ENCODE peak calls at places on chromosomes 4 and X, in five cellular contexts. K is fibroblast of mammary gland, L is GM23338, Y is AG10803, O is testis. G is an unnamed sample.
A peak's percentile ranks its signal among the peaks of the same experiment; 100 is the strongest.

GRCh38 chrX:15493118-15494082 is at the start of gene PIR:
- DNase-seq in K (peak; percentile 80), L (peak; percentile 90), Y (peak; percentile 62), O (peak; percentile 90), G (peak; percentile 89)

GRCh38 chr4:26227827-26228226 is 93.0 kb upstream of the RBPJ start:
- DNase-seq in K (no peak), L (no peak), Y (no peak), O (no peak), G (no peak)

GRCh38 chr4:108060164-108060563 is 70.5 kb downstream of the HADH start:
- DNase-seq in K (peak; percentile 64), L (peak; percentile 64), Y (peak; percentile 47), O (peak; percentile 51), G (peak; percentile 35)

GRCh38 chrX:331772-332495 is 13.3 kb upstream of the GTPBP6 start:
- DNase-seq in K (no peak), L (no peak), Y (no peak), O (no peak), G (no peak)

GRCh38 chr4:16858275-16858752 is 40.1 kb downstream of the LDB2 start:
- DNase-seq in K (peak; percentile 58), L (peak; percentile 52), Y (no peak), O (no peak), G (no peak)

GRCh38 chr4:25098964-25099843 is 61.0 kb downstream of the SEPSECS start:
- DNase-seq in K (peak; percentile 83), L (no peak), Y (peak; percentile 43), O (peak; percentile 96), G (peak; percentile 52)

GRCh38 chrX:137171626-137172025 is 137.8 kb upstream of the GPR101 start:
- DNase-seq in K (no peak), L (no peak), Y (no peak), O (no peak), G (no peak)

GRCh38 chrX:48468693-48469691 is 1.1 kb downstream of the SLC38A5 start:
- DNase-seq in K (no peak), L (peak; percentile 65), Y (no peak), O (no peak), G (no peak)

GRCh38 chr4:3243066-3243775 is 5.7 kb upstream of the MSANTD1 start:
- DNase-seq in K (no peak), L (peak; percentile 19), Y (no peak), O (no peak), G (no peak)

GRCh38 chr4:158282252-158282651 is 72.0 kb downstream of the TMEM144 start:
- DNase-seq in K (peak; percentile 43), L (no peak), Y (peak; percentile 36), O (no peak), G (no peak)

GRCh38 chrX:82556588-82556987 is 951.5 kb upstream of the POU3F4 start:
- DNase-seq in K (no peak), L (peak; percentile 9), Y (no peak), O (no peak), G (no peak)

GRCh38 chr4:119026662-119027444 is 108.8 kb upstream of the MYOZ2 start:
- DNase-seq in K (peak; percentile 56), L (peak; percentile 19), Y (peak; percentile 69), O (no peak), G (no peak)

GRCh38 chr4:119027815-119028214 is 107.8 kb upstream of the MYOZ2 start:
- DNase-seq in K (no peak), L (no peak), Y (no peak), O (no peak), G (no peak)

GRCh38 chr4:119029847-119030535 is 105.6 kb upstream of the MYOZ2 start:
- DNase-seq in K (no peak), L (no peak), Y (no peak), O (no peak), G (no peak)

GRCh38 chr4:119025916-119026661 is 109.5 kb upstream of the MYOZ2 start:
- DNase-seq in K (peak; percentile 95), L (no peak), Y (peak; percentile 94), O (no peak), G (peak; percentile 40)

DNA sequence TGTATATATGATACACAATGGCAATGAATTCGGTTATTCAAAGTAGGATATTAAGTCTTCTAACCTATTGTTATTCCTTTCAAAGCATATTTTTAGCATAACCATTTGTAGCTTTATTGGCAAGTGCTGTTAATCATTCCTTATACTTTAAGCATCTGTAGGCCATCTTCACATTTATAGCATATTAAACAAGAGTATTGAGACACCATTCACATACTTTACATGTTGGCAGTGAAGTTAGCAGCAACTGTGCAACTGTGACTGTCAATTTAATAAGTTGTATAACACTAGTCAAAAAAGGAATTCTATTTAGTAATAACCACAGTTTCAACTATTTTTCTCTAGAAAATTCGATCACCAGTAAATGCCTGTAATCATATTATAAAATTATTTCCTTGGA is 107.3 kb upstream of the MYOZ2 start:
- DNase-seq in K (no peak), L (no peak), Y (peak; percentile 57), O (no peak), G (no peak)
- H3K4me3 ChIP-seq in K (peak overlapping the region; percentile 11), L (no peak overlapping the region), Y (peak overlapping the region; percentile 58), O (no peak overlapping the region), G (no peak overlapping the region)

DNA sequence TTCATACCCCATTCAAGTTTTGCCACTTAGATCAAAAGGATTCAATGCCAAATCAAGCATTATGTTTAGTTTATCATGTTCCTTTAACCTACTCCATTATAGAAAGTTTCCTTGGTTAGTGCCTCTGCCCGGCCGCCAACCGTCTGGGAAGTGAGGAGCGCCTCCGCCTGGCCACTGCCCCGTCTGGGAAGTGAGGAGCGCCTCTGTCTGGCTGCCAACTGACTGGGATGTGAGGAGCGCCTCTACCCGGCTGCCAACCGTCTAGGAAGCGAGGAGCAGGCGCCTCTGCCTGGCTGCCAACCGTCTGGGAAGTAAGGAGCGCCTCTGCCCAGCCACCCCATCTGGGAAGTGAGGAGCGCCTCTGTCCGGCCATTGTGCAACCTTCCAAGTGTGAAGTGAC is 36.3 kb upstream of the PDGFRA start:
- DNase-seq in K (no peak), L (peak; percentile 17), Y (no peak), O (no peak), G (no peak)
- TF ChIP-seq CTCF in K (no peak), L (peak; percentile 31), Y (no peak), O (no peak), G (no peak)

GRCh38 chr4:185481390-185481789 is 9.9 kb upstream of the CCDC110 start:
- DNase-seq in K (no peak), L (no peak), Y (no peak), O (no peak), G (no peak)
- H3K4me3 ChIP-seq in K (no peak overlapping the region), L (no peak overlapping the region), Y (no peak overlapping the region), O (no peak overlapping the region), G (no peak overlapping the region)

GRCh38 chr4:138005486-138005885 is 236.7 kb downstream of the SLC7A11 start:
- DNase-seq in K (no peak), L (no peak), Y (peak; percentile 61), O (no peak), G (no peak)

GRCh38 chr4:138003248-138003647 is 238.9 kb downstream of the SLC7A11 start:
- DNase-seq in K (peak; percentile 31), L (no peak), Y (peak; percentile 51), O (no peak), G (no peak)

GRCh38 chr4:138010639-138011038 is 231.5 kb downstream of the SLC7A11 start:
- DNase-seq in K (no peak), L (no peak), Y (no peak), O (no peak), G (no peak)

GRCh38 chr4:138007572-138007971 is 234.6 kb downstream of the SLC7A11 start:
- DNase-seq in K (peak; percentile 11), L (peak; percentile 54), Y (peak; percentile 26), O (no peak), G (no peak)
- TF ChIP-seq CTCF in K (peak; percentile 54), L (peak; percentile 61), Y (peak; percentile 39), O (no peak), G (no peak)

GRCh38 chrX:150361070-150361776 is 1.9 kb upstream of the MAMLD1 start:
- DNase-seq in K (no peak), L (peak; percentile 57), Y (no peak), O (peak; percentile 72), G (peak; percentile 24)
- H3K4me3 ChIP-seq in K (peak overlapping the region; percentile 57), L (peak overlapping the region; percentile 58), Y (peak overlapping the region; percentile 76), O (peak overlapping the region; percentile 59), G (no peak overlapping the region)

DNA sequence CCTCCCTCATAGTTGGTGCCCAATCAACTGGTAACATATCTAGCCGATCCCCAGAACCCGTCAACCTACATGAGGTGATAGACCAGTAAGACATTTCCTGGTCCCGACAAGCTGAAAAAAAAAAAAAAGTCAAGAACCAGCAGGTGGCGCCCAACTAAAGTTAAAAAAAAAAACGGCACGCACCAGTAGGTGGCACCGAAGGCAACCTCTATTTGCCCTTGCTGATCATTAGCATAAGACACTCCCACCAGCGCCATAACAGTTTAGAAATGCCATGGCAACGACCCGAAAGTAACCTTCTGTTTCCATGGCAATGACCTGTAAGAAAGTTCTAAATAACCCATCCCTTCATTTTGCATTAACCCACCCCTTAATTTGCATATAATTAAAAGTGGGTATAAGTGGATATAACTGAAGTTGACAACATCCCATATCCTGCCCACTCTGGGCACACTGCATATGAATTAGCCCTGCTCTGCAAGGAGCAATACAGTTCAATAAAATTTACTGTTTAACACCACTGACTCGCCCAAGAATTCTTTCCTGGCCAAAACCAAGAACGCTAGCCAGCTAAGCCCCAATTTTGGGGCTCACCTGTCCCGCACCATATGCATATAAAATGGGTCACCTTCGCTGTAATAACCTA is 83.9 kb upstream of the SPANXB1 start:
- DNase-seq in K (peak; percentile 71), L (peak; percentile 86), Y (peak; percentile 59), O (peak; percentile 41), G (peak; percentile 59)
- TF ChIP-seq CTCF in K (peak; percentile 67), L (peak; percentile 65), Y (peak; percentile 65), O (peak; percentile 31), G (peak; percentile 65)

GRCh38 chr4:151227731-151228130 is 49.2 kb upstream of the PRSS48 start:
- DNase-seq in K (peak; percentile 93), L (no peak), Y (peak; percentile 89), O (peak; percentile 61), G (no peak)
- H3K4me3 ChIP-seq in K (peak overlapping the region; percentile 66), L (no peak overlapping the region), Y (peak overlapping the region; percentile 56), O (peak overlapping the region; percentile 4), G (no peak overlapping the region)

DNA sequence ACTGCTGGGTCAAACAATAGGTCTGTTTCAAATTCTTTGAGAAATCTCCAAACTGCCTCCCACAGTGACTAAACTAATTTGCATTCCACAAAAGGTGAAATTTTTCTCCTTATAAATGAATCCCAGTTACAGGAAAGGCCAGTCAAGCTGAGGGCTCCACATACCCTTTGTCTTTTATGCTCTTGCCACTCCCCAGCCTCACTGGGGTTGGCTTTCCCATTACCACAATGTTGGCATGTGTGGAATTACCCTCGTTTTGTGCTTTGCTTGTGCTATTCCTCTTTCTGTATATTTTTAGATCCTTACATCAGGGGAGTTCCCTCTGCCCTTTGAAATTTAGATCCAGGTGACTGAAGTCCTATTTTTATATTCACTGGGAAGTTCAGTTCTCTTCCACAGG is 220.2 kb upstream of the LCORL start:
- DNase-seq in K (no peak), L (no peak), Y (no peak), O (no peak), G (no peak)
- TF ChIP-seq CTCF in K (no peak), L (no peak), Y (no peak), O (no peak), G (no peak)